ENCODE peak calls at places on chromosomes 1 and 21, in five cellular contexts. G is stimulated activated CD4-positive, alpha-beta T cell treated with anti-CD3 and anti-CD28 coated beads, Interleukin-1b, Interleukin-23, amount 100 ng/mL, for 1 hour; S is HTR-8/SVneo; L is renal cortical epithelial cell; V is LHCN-M2. A is an unnamed sample.

GRCh38 chr1:223153177-223154119 is 10.4 kb upstream of the TLR5 start:
- DNase-seq in G (no peak), S (no peak), L (no peak), V (peak), A (no peak)

GRCh38 chr21:38725196-38726157 is 80.3 kb upstream of the ETS2 start:
- DNase-seq in G (no peak), S (no peak), L (no peak), V (no peak), A (no peak)

GRCh38 chr1:227782226-227782625 is 33.2 kb upstream of the PRSS38 start:
- DNase-seq in G (no peak), S (no peak), L (no peak), V (no peak), A (no peak)

GRCh38 chr1:42934111-42934510 is 24.6 kb downstream of the SLC2A1 start:
- DNase-seq in G (no peak), S (no peak), L (no peak), V (no peak), A (no peak)

GRCh38 chr1:25787477-25788043 is 12.4 kb upstream of the SELENON start:
- DNase-seq in G (no peak), S (peak), L (no peak), V (peak), A (no peak)

GRCh38 chr21:18245493-18245967 is 897 bp downstream of the CHODL start:
- DNase-seq in G (no peak), S (no peak), L (no peak), V (peak), A (no peak)

GRCh38 chr1:43890815-43891214 is 42.8 kb upstream of the ARTN start:
- DNase-seq in G (no peak), S (no peak), L (no peak), V (no peak), A (no peak)

GRCh38 chr1:58841455-58841854 is 57.6 kb upstream of the JUN start:
- DNase-seq in G (no peak), S (no peak), L (no peak), V (no peak), A (no peak)

GRCh38 chr21:34800797-34801518 is 132.2 kb downstream of the CLIC6 start:
- DNase-seq in G (no peak), S (no peak), L (no peak), V (peak), A (no peak)

GRCh38 chr1:6473974-6474814 is 8.2 kb upstream of the TNFRSF25 start:
- DNase-seq in G (no peak), S (no peak), L (no peak), V (no peak), A (no peak)

GRCh38 chr21:42683371-42684108 is 30.1 kb downstream of the PDE9A start:
- DNase-seq in G (no peak), S (no peak), L (no peak), V (no peak), A (no peak)

GRCh38 chr21:39048064-39048463 is 135.2 kb downstream of the PSMG1 start:
- DNase-seq in G (no peak), S (peak), L (peak), V (no peak), A (no peak)

GRCh38 chr1:42973799-42974198 is 15.1 kb upstream of the SLC2A1 start:
- DNase-seq in G (no peak), S (no peak), L (no peak), V (no peak), A (no peak)

GRCh38 chr21:39661740-39662139 is 49.0 kb downstream of the B3GALT5 start:
- DNase-seq in G (no peak), S (no peak), L (no peak), V (no peak), A (no peak)

GRCh38 chr1:44908427-44908826 is 65.4 kb upstream of the PTCH2 start:
- DNase-seq in G (no peak), S (no peak), L (no peak), V (no peak), A (no peak)

GRCh38 chr1:170927955-170928850 is 7.1 kb upstream of the MROH9 start:
- DNase-seq in G (no peak), S (no peak), L (peak), V (no peak), A (no peak)

GRCh38 chr21:34726627-34727337 is 58.0 kb downstream of the CLIC6 start:
- DNase-seq in G (no peak), S (peak), L (no peak), V (no peak), A (no peak)

GRCh38 chr1:200099040-200099439 is 71.5 kb downstream of the NR5A2 start:
- DNase-seq in G (no peak), S (no peak), L (no peak), V (no peak), A (no peak)

GRCh38 chr21:46083271-46084040 is 14.5 kb upstream of the COL6A2 start:
- DNase-seq in G (no peak), S (no peak), L (no peak), V (no peak), A (no peak)

GRCh38 chr1:214473392-214473791 is 78.0 kb downstream of the PTPN14 start:
- DNase-seq in G (no peak), S (no peak), L (peak), V (peak), A (no peak)

GRCh38 chr1:7695181-7696117 is 75.6 kb upstream of the VAMP3 start:
- DNase-seq in G (no peak), S (no peak), L (no peak), V (no peak), A (no peak)

GRCh38 chr1:3625151-3625907 is 514 bp downstream of the TPRG1L start:
- DNase-seq in G (no peak), S (peak), L (peak), V (peak), A (no peak)

GRCh38 chr1:4172659-4173599 is 272.9 kb upstream of the C1orf174 start:
- DNase-seq in G (no peak), S (no peak), L (no peak), V (no peak), A (no peak)

GRCh38 chr1:24694380-24694843 is 50.8 kb upstream of the CLIC4 start:
- DNase-seq in G (no peak), S (no peak), L (no peak), V (peak), A (no peak)

GRCh38 chr1:19495000-19495656 is 9.8 kb upstream of the CAPZB start:
- DNase-seq in G (no peak), S (no peak), L (no peak), V (no peak), A (no peak)

GRCh38 chr1:162829268-162829667 is 31.7 kb downstream of the CCDC190 start:
- DNase-seq in G (no peak), S (no peak), L (no peak), V (no peak), A (no peak)

GRCh38 chr1:172928412-172928811 is 122.3 kb downstream of the TNFSF18 start:
- DNase-seq in G (no peak), S (no peak), L (peak), V (no peak), A (no peak)

GRCh38 chr1:201606581-201606980 is 67.7 kb downstream of the NAV1 start:
- DNase-seq in G (no peak), S (no peak), L (no peak), V (no peak), A (no peak)

GRCh38 chr1:24300971-24301370 is 18.2 kb upstream of the GRHL3 start:
- DNase-seq in G (no peak), S (no peak), L (no peak), V (no peak), A (no peak)

GRCh38 chr1:211133393-211133840 is 531 bp downstream of the KCNH1 start:
- DNase-seq in G (peak), S (peak), L (no peak), V (peak), A (peak)